ENCODE peak calls at places on chromosomes 11 and 22, in five cellular contexts. J, W, A, N and B are unnamed samples.

GRCh38 chr11:17313349-17314231 is 37.1 kb downstream of the NUCB2 start:
- DNase-seq in J (no peak), W (no peak), A (no peak), N (no peak), B (no peak)

GRCh38 chr11:5443835-5444393 is 2.6 kb upstream of the OR51I1 start:
- DNase-seq in J (no peak), W (no peak), A (no peak), N (no peak), B (no peak)

GRCh38 chr22:26748845-26749244 is 91.5 kb downstream of the MIAT start:
- DNase-seq in J (no peak), W (no peak), A (no peak), N (no peak), B (no peak)

GRCh38 chr11:118175031-118175531 is 1.4 kb downstream of the SCN2B start:
- DNase-seq in J (no peak), W (no peak), A (no peak), N (no peak), B (no peak)

GRCh38 chr22:46779651-46780050 is 17.2 kb downstream of the TBC1D22A start:
- DNase-seq in J (no peak), W (no peak), A (no peak), N (no peak), B (no peak)

GRCh38 chr11:75113049-75113448 is 16.4 kb upstream of the OR2AT4 start:
- DNase-seq in J (no peak), W (no peak), A (no peak), N (no peak), B (no peak)

GRCh38 chr22:37904572-37905533 is 1.2 kb upstream of the MICALL1 start:
- DNase-seq in J (no peak), W (peak), A (no peak), N (peak), B (peak)

GRCh38 chr22:19085233-19086043 is 36.8 kb downstream of the DGCR2 start:
- DNase-seq in J (no peak), W (peak), A (no peak), N (no peak), B (peak)

GRCh38 chr11:33869511-33870422 is 22.1 kb downstream of the LMO2 start:
- DNase-seq in J (no peak), W (peak), A (no peak), N (no peak), B (peak)

GRCh38 chr22:23204541-23205157 is 24.3 kb downstream of the BCR start:
- DNase-seq in J (no peak), W (no peak), A (no peak), N (no peak), B (no peak)

GRCh38 chr22:50252081-50253045 is 1.3 kb upstream of the HDAC10 start:
- DNase-seq in J (peak), W (peak), A (peak), N (no peak), B (peak)